ENCODE peak calls at places on chromosomes 4 and X, in seven cellular contexts. X is nucleus accumbens, L is NCI-H1694, V is GM23338, P is brain microvascular endothelial cell, J is NCI-H1105 treated with DMSO at 0.1 percent for 48 hours, D is A549. Y is an unnamed sample.

GRCh38 chrX:56826020-56826419 is 97.0 kb downstream of the NBDY start:
- DNase-seq in X (no peak), L (no peak), V (no peak), P (no peak), J (no peak), D (no peak), Y (no peak)

GRCh38 chr4:101205878-101206277 is 141.4 kb downstream of the PPP3CA start:
- DNase-seq in X (no peak), L (no peak), V (peak), P (peak), J (no peak), D (no peak), Y (no peak)

GRCh38 chr4:123588631-123589223 is 192.1 kb downstream of the SPRY1 start:
- DNase-seq in X (no peak), L (no peak), V (no peak), P (peak), J (no peak), D (peak), Y (no peak)

GRCh38 chr4:2804449-2804972 is 11.6 kb downstream of the SH3BP2 start:
- DNase-seq in X (no peak), L (no peak), V (no peak), P (no peak), J (no peak), D (no peak), Y (no peak)

GRCh38 chrX:16445166-16445752 is 204.7 kb upstream of the S100G start:
- DNase-seq in X (no peak), L (peak), V (peak), P (peak), J (peak), D (peak), Y (no peak)

GRCh38 chr4:26022346-26022891 is 108.4 kb downstream of the SMIM20 start:
- DNase-seq in X (no peak), L (no peak), V (no peak), P (peak), J (peak), D (peak), Y (no peak)

GRCh38 chrX:75210602-75211001 is 54.5 kb upstream of the ABCB7 start:
- DNase-seq in X (no peak), L (no peak), V (no peak), P (no peak), J (no peak), D (no peak), Y (no peak)

GRCh38 chr4:8245879-8246833 is 23.4 kb upstream of the HTRA3 start:
- DNase-seq in X (no peak), L (no peak), V (no peak), P (no peak), J (no peak), D (no peak), Y (no peak)

GRCh38 chr4:113657834-113658233 is 103.7 kb downstream of the CAMK2D start:
- DNase-seq in X (no peak), L (no peak), V (no peak), P (no peak), J (peak), D (no peak), Y (no peak)

GRCh38 chrX:63561425-63561824 is 210.3 kb upstream of the SPIN4 start:
- DNase-seq in X (no peak), L (no peak), V (no peak), P (no peak), J (no peak), D (no peak), Y (no peak)

GRCh38 chrX:310621-311155 is 7.9 kb downstream of the GTPBP6 start:
- DNase-seq in X (no peak), L (no peak), V (no peak), P (no peak), J (no peak), D (no peak), Y (no peak)

GRCh38 chr4:37480509-37480908 is 205.7 kb downstream of the RELL1 start:
- DNase-seq in X (no peak), L (no peak), V (no peak), P (no peak), J (no peak), D (no peak), Y (no peak)

GRCh38 chr4:181137351-181137750 is 1105.9 kb upstream of the TENM3 start:
- DNase-seq in X (no peak), L (no peak), V (no peak), P (no peak), J (no peak), D (no peak), Y (no peak)

GRCh38 chrX:87583679-87584078 is 66.1 kb downstream of the KLHL4 start:
- DNase-seq in X (no peak), L (peak), V (peak), P (no peak), J (no peak), D (no peak), Y (no peak)